ENCODE peak calls at places on chromosomes 11 and 22, in eight cellular contexts. K, W, C, T, D, P, E and H are unnamed samples.
A peak's percentile ranks its signal among the peaks of the same experiment; 100 is the strongest.

GRCh38 chr11:112797072-112797471 is 164.1 kb upstream of the NCAM1 start:
- DNase-seq in D (no peak), K (no peak), W (no peak), E (no peak), C (no peak), P (no peak), T (no peak), H (no peak)

GRCh38 chr11:76161261-76161961 is 44.9 kb downstream of the WNT11 start:
- DNase-seq in P (no peak), E (no peak), K (peak; percentile 45), D (peak; percentile 70), T (no peak), W (no peak), C (no peak), H (no peak)

GRCh38 chr11:19953909-19954308 is 206.4 kb downstream of the DBX1 start:
- DNase-seq in K (no peak), D (no peak), W (no peak), E (no peak), T (no peak), C (no peak), P (no peak), H (no peak)

GRCh38 chr22:27880778-27881394 is 38.2 kb downstream of the PITPNB start:
- DNase-seq in E (peak; percentile 87), C (no peak), T (no peak), P (no peak), K (no peak), D (no peak), W (no peak), H (no peak)

GRCh38 chr11:10725907-10726253 is 25.2 kb upstream of the CTR9 start:
- DNase-seq in K (no peak), D (no peak), W (no peak), C (no peak), E (no peak), P (no peak), T (no peak), H (no peak)

GRCh38 chr11:77287615-77288273 is 13.7 kb downstream of the GDPD4 start:
- DNase-seq in E (no peak), C (no peak), W (no peak), P (no peak), K (no peak), D (no peak), T (no peak), H (no peak)

GRCh38 chr11:133950874-133951483 is 5.8 kb downstream of the IGSF9B start:
- DNase-seq in P (no peak), C (no peak), T (no peak), W (peak; percentile 67), K (no peak), D (no peak), E (no peak), H (no peak)

GRCh38 chr11:102882389-102883024 is 7.7 kb upstream of the MMP12 start:
- DNase-seq in W (no peak), C (no peak), E (no peak), K (no peak), D (no peak), P (peak; percentile 29), T (no peak), H (no peak)

GRCh38 chr11:3375552-3375951 is 3.4 kb downstream of the ZNF195 start:
- DNase-seq in T (no peak), P (no peak), W (no peak), D (no peak), C (no peak), E (no peak), K (no peak), H (no peak)

GRCh38 chr22:45584621-45585436 is 82.1 kb downstream of the FBLN1 start:
- DNase-seq in E (no peak), W (no peak), C (no peak), T (no peak), P (no peak), D (no peak), K (no peak), H (no peak)

GRCh38 chr11:95097209-95097608 is 7.6 kb downstream of the ENDOD1 start:
- DNase-seq in E (no peak), P (no peak), T (no peak), D (no peak), W (no peak), C (no peak), K (no peak), H (no peak)

GRCh38 chr11:11770274-11770673 is 71.5 kb upstream of the USP47 start:
- DNase-seq in W (no peak), P (peak; percentile 39), T (no peak), E (no peak), D (no peak), K (no peak), C (no peak), H (no peak)

GRCh38 chr11:67240575-67241389 is 25.5 kb upstream of the GRK2 start:
- DNase-seq in E (peak; percentile 67), C (peak; percentile 59), P (no peak), T (peak; percentile 81), W (no peak), K (peak; percentile 65), D (no peak), H (peak; percentile 82)

GRCh38 chr11:93537767-93538261 is 5.4 kb downstream of the SMCO4 start:
- DNase-seq in E (peak; percentile 52), D (peak; percentile 67), P (no peak), C (peak; percentile 34), T (no peak), K (no peak), W (no peak), H (no peak)

GRCh38 chr11:105230586-105230985 is 91.0 kb upstream of the CARD18 start:
- DNase-seq in W (no peak), E (no peak), T (no peak), C (no peak), D (no peak), P (no peak), K (no peak), H (no peak)

GRCh38 chr22:25754527-25755202 is 12.7 kb downstream of the MYO18B start:
- DNase-seq in T (peak; percentile 91), W (no peak), P (no peak), C (no peak), E (no peak), K (no peak), D (peak; percentile 48), H (peak; percentile 38)

GRCh38 chr11:134229131-134229790 is 4.8 kb downstream of the VPS26B start:
- DNase-seq in E (no peak), D (no peak), P (no peak), C (no peak), K (no peak), T (no peak), W (no peak), H (no peak)

GRCh38 chr11:60913793-60914619 is at the start of gene TMEM109:
- DNase-seq in W (peak; percentile 90), P (peak; percentile 96), K (peak; percentile 88), T (peak; percentile 94), C (peak; percentile 90), D (peak; percentile 91), E (peak; percentile 85), H (peak; percentile 90)

GRCh38 chr11:60917267-60917666 is 3.3 kb downstream of the TMEM109 start:
- DNase-seq in C (no peak), E (no peak), P (no peak), T (no peak), D (no peak), K (no peak), W (no peak), H (no peak)

GRCh38 chr11:60916669-60917206 is 2.8 kb downstream of the TMEM109 start:
- DNase-seq in K (no peak), D (no peak), E (no peak), C (no peak), P (no peak), W (no peak), T (peak; percentile 32), H (no peak)

GRCh38 chr11:60914620-60915249 is 777 bp downstream of the TMEM109 start:
- DNase-seq in P (no peak), T (peak; percentile 71), K (no peak), E (no peak), C (no peak), W (peak; percentile 65), D (no peak), H (peak; percentile 38)

GRCh38 chr11:60915250-60915914 is 1.4 kb downstream of the TMEM109 start:
- DNase-seq in C (peak; percentile 77), T (peak; percentile 75), E (peak; percentile 45), P (no peak), W (peak; percentile 73), D (no peak), K (peak; percentile 66), H (peak; percentile 79)
- TF ChIP-seq CTCF in C (no peak), T (no peak), E (peak; percentile 26), P (peak; percentile 31), W (no peak), D (peak; percentile 36), K (no peak), H (peak; percentile 9)

GRCh38 chr11:18304745-18305144 is 17.2 kb downstream of the HPS5 start:
- DNase-seq in C (no peak), P (no peak), W (no peak), D (no peak), T (no peak), K (no peak), E (no peak), H (peak; percentile 33)

GRCh38 chr11:18294862-18295261 is 27.1 kb downstream of the HPS5 start:
- DNase-seq in W (no peak), D (no peak), P (no peak), C (no peak), K (no peak), E (no peak), T (no peak), H (no peak)

GRCh38 chr11:18295316-18295715 is 26.6 kb downstream of the HPS5 start:
- DNase-seq in P (no peak), T (no peak), K (no peak), E (no peak), D (no peak), C (no peak), W (no peak), H (no peak)

GRCh38 chr11:18299724-18300123 is 22.2 kb downstream of the HPS5 start:
- DNase-seq in D (no peak), W (no peak), T (no peak), P (no peak), E (no peak), C (no peak), K (no peak), H (no peak)
- H3K36me3 ChIP-seq in D (peaks cover 92% of the 10 kb centered on the region), W (peaks cover 63% of the 10 kb centered on the region), T (peaks cover 11% of the 10 kb centered on the region), P (peaks cover 49% of the 10 kb centered on the region), E (peaks cover 11% of the 10 kb centered on the region), C (peaks cover 96% of the 10 kb centered on the region), K (no peaks in the 10 kb centered on the region), H (no peaks in the 10 kb centered on the region)

GRCh38 chr22:38397189-38398097 is 57.6 kb downstream of the KCNJ4 start:
- DNase-seq in T (no peak), K (peak; percentile 54), E (peak; percentile 23), P (no peak), D (peak; percentile 91), C (no peak), W (peak; percentile 85), H (peak; percentile 59)
- TF ChIP-seq EP300 in T (no peak), K (no peak), E (peak; percentile 45), P (no peak), D (no peak), C (no peak), W (no peak), H (no peak)

DNA sequence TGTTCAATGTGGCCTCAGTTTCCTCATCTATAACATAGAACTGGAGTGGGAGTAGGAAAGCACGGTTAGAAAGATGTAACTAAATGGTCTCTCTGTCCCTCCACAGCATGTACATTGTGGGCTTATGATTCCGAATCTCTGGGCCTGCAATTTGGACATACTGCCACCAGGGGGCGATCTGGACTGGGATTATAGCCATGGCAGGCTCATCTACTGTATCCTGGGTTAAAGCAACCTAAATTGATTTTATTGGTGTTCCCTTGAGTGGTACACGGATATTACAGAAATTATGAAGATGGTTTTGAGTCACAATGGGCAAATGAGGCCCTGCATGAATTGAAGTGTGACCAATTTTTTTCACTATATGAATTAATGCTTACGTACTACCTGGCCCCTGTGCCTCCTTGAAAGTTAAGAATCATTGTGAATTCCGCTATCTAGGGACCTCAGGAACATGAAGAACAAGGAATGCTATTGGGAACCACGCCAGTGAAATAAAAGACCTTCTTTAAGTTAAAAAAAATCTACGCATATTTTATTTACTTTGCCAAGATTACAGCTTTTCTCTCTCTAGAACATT is 32.9 kb downstream of the TST start:
- DNase-seq in C (peak; percentile 49), T (no peak), E (no peak), W (peak; percentile 87), D (no peak), K (no peak), P (no peak), H (peak; percentile 40)
- TF ChIP-seq CTCF in C (no peak), T (peak; percentile 57), E (peak; percentile 8), W (peak; percentile 79), D (peak; percentile 31), K (no peak), P (peak; percentile 18), H (peak; percentile 53)